ENCODE peak calls at places on chromosomes 11 and 22, in nine cellular contexts. One of them, this sample, is unnamed.

GRCh38 chr22:29326481-29326880 is 11.0 kb upstream of the RASL10A start:
- DNase-seq in bronchial epithelial cell: no peak
- DNase-seq in T47D: no peak
- DNase-seq in GM23248: no peak
- DNase-seq in ELF-1: no peak
- DNase-seq in T-helper 17 cell: no peak
- DNase-seq in caudate nucleus: no peak
- DNase-seq in T-helper 2 cell: no peak
- DNase-seq in glutamatergic neuron: no peak
- DNase-seq in this sample: no peak

GRCh38 chr11:41660585-41660984 is 201.1 kb upstream of the LRRC4C start:
- DNase-seq in GM23248: no peak
- DNase-seq in glutamatergic neuron: no peak
- DNase-seq in T47D: no peak
- DNase-seq in caudate nucleus: no peak
- DNase-seq in ELF-1: peak
- DNase-seq in bronchial epithelial cell: no peak
- DNase-seq in T-helper 17 cell: no peak
- DNase-seq in T-helper 2 cell: no peak
- DNase-seq in this sample: no peak

GRCh38 chr22:33889748-33890147 is 30.5 kb downstream of the LARGE1 start:
- DNase-seq in bronchial epithelial cell: no peak
- DNase-seq in caudate nucleus: no peak
- DNase-seq in T-helper 17 cell: no peak
- DNase-seq in T-helper 2 cell: no peak
- DNase-seq in GM23248: no peak
- DNase-seq in glutamatergic neuron: no peak
- DNase-seq in ELF-1: no peak
- DNase-seq in T47D: no peak
- DNase-seq in this sample: no peak

GRCh38 chr22:42425337-42425988 is 6.7 kb downstream of the NFAM1 start:
- DNase-seq in T-helper 17 cell: no peak
- DNase-seq in GM23248: no peak
- DNase-seq in glutamatergic neuron: no peak
- DNase-seq in caudate nucleus: no peak
- DNase-seq in T47D: no peak
- DNase-seq in T-helper 2 cell: no peak
- DNase-seq in bronchial epithelial cell: peak
- DNase-seq in ELF-1: no peak
- DNase-seq in this sample: peak

GRCh38 chr11:89235976-89236375 is 58.3 kb downstream of the TYR start:
- DNase-seq in ELF-1: no peak
- DNase-seq in T-helper 17 cell: no peak
- DNase-seq in T-helper 2 cell: no peak
- DNase-seq in GM23248: no peak
- DNase-seq in bronchial epithelial cell: no peak
- DNase-seq in glutamatergic neuron: no peak
- DNase-seq in T47D: no peak
- DNase-seq in caudate nucleus: no peak
- DNase-seq in this sample: no peak

GRCh38 chr22:24411256-24412004 is 16.0 kb upstream of the ADORA2A start:
- DNase-seq in bronchial epithelial cell: no peak
- DNase-seq in T47D: no peak
- DNase-seq in T-helper 2 cell: no peak
- DNase-seq in T-helper 17 cell: no peak
- DNase-seq in caudate nucleus: no peak
- DNase-seq in GM23248: no peak
- DNase-seq in ELF-1: no peak
- DNase-seq in glutamatergic neuron: no peak
- DNase-seq in this sample: no peak

GRCh38 chr11:88555018-88555828 is 217.7 kb upstream of the CTSC start:
- DNase-seq in glutamatergic neuron: no peak
- DNase-seq in T-helper 2 cell: no peak
- DNase-seq in T-helper 17 cell: no peak
- DNase-seq in bronchial epithelial cell: peak
- DNase-seq in caudate nucleus: no peak
- DNase-seq in T47D: no peak
- DNase-seq in GM23248: peak
- DNase-seq in ELF-1: no peak
- DNase-seq in this sample: peak

GRCh38 chr22:44395116-44396005 is 82.6 kb upstream of the SHISAL1 start:
- DNase-seq in bronchial epithelial cell: peak
- DNase-seq in T-helper 2 cell: no peak
- DNase-seq in T47D: no peak
- DNase-seq in caudate nucleus: no peak
- DNase-seq in T-helper 17 cell: peak
- DNase-seq in glutamatergic neuron: no peak
- DNase-seq in ELF-1: no peak
- DNase-seq in GM23248: no peak
- DNase-seq in this sample: no peak

GRCh38 chr22:24845036-24845918 is 39.3 kb downstream of the SGSM1 start:
- DNase-seq in GM23248: peak
- DNase-seq in T-helper 17 cell: no peak
- DNase-seq in caudate nucleus: no peak
- DNase-seq in bronchial epithelial cell: peak
- DNase-seq in T47D: no peak
- DNase-seq in ELF-1: no peak
- DNase-seq in glutamatergic neuron: no peak
- DNase-seq in T-helper 2 cell: no peak
- DNase-seq in this sample: no peak

GRCh38 chr11:32870676-32871075 is 21.9 kb upstream of the QSER1 start:
- DNase-seq in bronchial epithelial cell: no peak
- DNase-seq in T47D: no peak
- DNase-seq in glutamatergic neuron: peak
- DNase-seq in caudate nucleus: no peak
- DNase-seq in GM23248: no peak
- DNase-seq in ELF-1: peak
- DNase-seq in T-helper 17 cell: no peak
- DNase-seq in T-helper 2 cell: no peak
- DNase-seq in this sample: no peak

GRCh38 chr11:114821626-114822025 is 143.3 kb downstream of the NXPE2 start:
- DNase-seq in GM23248: peak
- DNase-seq in glutamatergic neuron: peak
- DNase-seq in bronchial epithelial cell: peak
- DNase-seq in ELF-1: peak
- DNase-seq in T47D: no peak
- DNase-seq in T-helper 2 cell: no peak
- DNase-seq in T-helper 17 cell: no peak
- DNase-seq in caudate nucleus: no peak
- DNase-seq in this sample: no peak

GRCh38 chr22:23138584-23139469 is 3.0 kb downstream of the RSPH14 start:
- DNase-seq in glutamatergic neuron: no peak
- DNase-seq in caudate nucleus: no peak
- DNase-seq in T47D: no peak
- DNase-seq in ELF-1: no peak
- DNase-seq in GM23248: no peak
- DNase-seq in bronchial epithelial cell: peak
- DNase-seq in T-helper 17 cell: no peak
- DNase-seq in T-helper 2 cell: no peak
- DNase-seq in this sample: peak

GRCh38 chr11:20937826-20938225 is 268.4 kb downstream of the NELL1 start:
- DNase-seq in GM23248: no peak
- DNase-seq in ELF-1: no peak
- DNase-seq in T-helper 2 cell: no peak
- DNase-seq in caudate nucleus: no peak
- DNase-seq in T-helper 17 cell: no peak
- DNase-seq in bronchial epithelial cell: no peak
- DNase-seq in T47D: no peak
- DNase-seq in glutamatergic neuron: no peak
- DNase-seq in this sample: no peak

GRCh38 chr11:121696177-121696863 is 243.6 kb upstream of the SORL1-AS1 start:
- DNase-seq in glutamatergic neuron: no peak
- DNase-seq in bronchial epithelial cell: no peak
- DNase-seq in GM23248: no peak
- DNase-seq in ELF-1: peak
- DNase-seq in T-helper 17 cell: no peak
- DNase-seq in caudate nucleus: peak
- DNase-seq in T47D: no peak
- DNase-seq in T-helper 2 cell: no peak
- DNase-seq in this sample: no peak

GRCh38 chr11:57303990-57304579 is 20.7 kb downstream of the TNKS1BP1 start:
- DNase-seq in T47D: no peak
- DNase-seq in bronchial epithelial cell: peak
- DNase-seq in GM23248: peak
- DNase-seq in ELF-1: no peak
- DNase-seq in T-helper 17 cell: no peak
- DNase-seq in caudate nucleus: no peak
- DNase-seq in glutamatergic neuron: no peak
- DNase-seq in T-helper 2 cell: no peak
- DNase-seq in this sample: no peak

GRCh38 chr11:100709233-100709999 is 22.3 kb downstream of the ARHGAP42 start:
- DNase-seq in glutamatergic neuron: no peak
- DNase-seq in caudate nucleus: no peak
- DNase-seq in bronchial epithelial cell: peak
- DNase-seq in GM23248: peak
- DNase-seq in ELF-1: no peak
- DNase-seq in T47D: no peak
- DNase-seq in T-helper 2 cell: no peak
- DNase-seq in T-helper 17 cell: no peak
- DNase-seq in this sample: no peak

GRCh38 chr11:128776088-128776433 is 82.2 kb downstream of the FLI1 start:
- DNase-seq in T-helper 2 cell: no peak
- DNase-seq in T47D: no peak
- DNase-seq in caudate nucleus: no peak
- DNase-seq in glutamatergic neuron: no peak
- DNase-seq in T-helper 17 cell: peak
- DNase-seq in bronchial epithelial cell: no peak
- DNase-seq in GM23248: no peak
- DNase-seq in ELF-1: no peak
- DNase-seq in this sample: no peak

GRCh38 chr11:65565624-65566453 is 4.4 kb upstream of the ZNRD2 start:
- DNase-seq in glutamatergic neuron: no peak
- DNase-seq in T47D: no peak
- DNase-seq in GM23248: peak
- DNase-seq in caudate nucleus: no peak
- DNase-seq in bronchial epithelial cell: peak
- DNase-seq in T-helper 17 cell: peak
- DNase-seq in ELF-1: no peak
- DNase-seq in T-helper 2 cell: no peak
- DNase-seq in this sample: no peak

GRCh38 chr11:36098976-36099375 is 155.1 kb downstream of the LDLRAD3 start:
- DNase-seq in caudate nucleus: no peak
- DNase-seq in T-helper 17 cell: no peak
- DNase-seq in T-helper 2 cell: no peak
- DNase-seq in glutamatergic neuron: no peak
- DNase-seq in ELF-1: no peak
- DNase-seq in bronchial epithelial cell: no peak
- DNase-seq in GM23248: no peak
- DNase-seq in T47D: no peak
- DNase-seq in this sample: no peak

GRCh38 chr11:16097543-16097942 is 258.8 kb downstream of the SOX6 start:
- DNase-seq in T-helper 17 cell: no peak
- DNase-seq in ELF-1: no peak
- DNase-seq in T-helper 2 cell: no peak
- DNase-seq in GM23248: no peak
- DNase-seq in caudate nucleus: no peak
- DNase-seq in bronchial epithelial cell: peak
- DNase-seq in glutamatergic neuron: no peak
- DNase-seq in T47D: no peak
- DNase-seq in this sample: peak

GRCh38 chr22:39471421-39472141 is 14.8 kb downstream of the MGAT3 start:
- DNase-seq in caudate nucleus: no peak
- DNase-seq in ELF-1: peak
- DNase-seq in GM23248: peak
- DNase-seq in T-helper 17 cell: no peak
- DNase-seq in T-helper 2 cell: no peak
- DNase-seq in T47D: no peak
- DNase-seq in glutamatergic neuron: no peak
- DNase-seq in bronchial epithelial cell: peak
- DNase-seq in this sample: no peak

GRCh38 chr11:35752115-35752514 is 89.5 kb downstream of the TRIM44 start:
- DNase-seq in glutamatergic neuron: no peak
- DNase-seq in ELF-1: no peak
- DNase-seq in T-helper 2 cell: no peak
- DNase-seq in caudate nucleus: no peak
- DNase-seq in T47D: no peak
- DNase-seq in bronchial epithelial cell: no peak
- DNase-seq in T-helper 17 cell: no peak
- DNase-seq in GM23248: peak
- DNase-seq in this sample: no peak

GRCh38 chr22:20418211-20418788 is 19.3 kb downstream of the SCARF2 start:
- DNase-seq in glutamatergic neuron: peak
- DNase-seq in T-helper 17 cell: peak
- DNase-seq in T47D: peak
- DNase-seq in GM23248: peak
- DNase-seq in bronchial epithelial cell: peak
- DNase-seq in T-helper 2 cell: peak
- DNase-seq in caudate nucleus: peak
- DNase-seq in ELF-1: peak
- DNase-seq in this sample: peak

This sample was measured in prostate gland.